ENCODE peak calls at places on chromosomes 13 and 19, in nine cellular contexts. One of them, this sample, is unnamed.

GRCh38 chr19:13681509-13681908 is 82.8 kb upstream of the MRI1 start:
- DNase-seq in foreskin fibroblast: no peak
- DNase-seq in psoas muscle: no peak
- DNase-seq in heart right ventricle: no peak
- DNase-seq in sigmoid colon: no peak
- DNase-seq in epithelial cell of esophagus: no peak
- DNase-seq in pancreas: no peak
- DNase-seq in BJ: no peak
- DNase-seq in CD8-positive, alpha-beta T cell: no peak
- DNase-seq in this sample: no peak

GRCh38 chr13:113458218-113459065 is 5.2 kb upstream of the ADPRHL1 start:
- DNase-seq in foreskin fibroblast: no peak
- DNase-seq in psoas muscle: no peak
- DNase-seq in heart right ventricle: no peak
- DNase-seq in sigmoid colon: peak
- DNase-seq in epithelial cell of esophagus: no peak
- DNase-seq in pancreas: no peak
- DNase-seq in BJ: no peak
- DNase-seq in CD8-positive, alpha-beta T cell: no peak
- DNase-seq in this sample: peak

GRCh38 chr13:98279473-98280175 is 102.6 kb upstream of the RNF113B start:
- DNase-seq in foreskin fibroblast: no peak
- DNase-seq in psoas muscle: no peak
- DNase-seq in heart right ventricle: no peak
- DNase-seq in sigmoid colon: no peak
- DNase-seq in epithelial cell of esophagus: peak
- DNase-seq in pancreas: no peak
- DNase-seq in BJ: no peak
- DNase-seq in CD8-positive, alpha-beta T cell: no peak
- DNase-seq in this sample: no peak

GRCh38 chr13:104571161-104571889 is 1505.1 kb upstream of the SLC10A2 start:
- DNase-seq in foreskin fibroblast: peak
- DNase-seq in psoas muscle: peak
- DNase-seq in heart right ventricle: no peak
- DNase-seq in sigmoid colon: peak
- DNase-seq in epithelial cell of esophagus: peak
- DNase-seq in pancreas: peak
- DNase-seq in BJ: peak
- DNase-seq in CD8-positive, alpha-beta T cell: no peak
- DNase-seq in this sample: peak

GRCh38 chr19:30167206-30167903 is 204.8 kb upstream of the ZNF536 start:
- DNase-seq in foreskin fibroblast: no peak
- DNase-seq in psoas muscle: no peak
- DNase-seq in heart right ventricle: no peak
- DNase-seq in sigmoid colon: no peak
- DNase-seq in epithelial cell of esophagus: no peak
- DNase-seq in pancreas: no peak
- DNase-seq in BJ: no peak
- DNase-seq in CD8-positive, alpha-beta T cell: no peak
- DNase-seq in this sample: no peak

GRCh38 chr19:48308695-48309586 is 16.4 kb upstream of the EMP3 start:
- DNase-seq in foreskin fibroblast: peak
- DNase-seq in psoas muscle: no peak
- DNase-seq in heart right ventricle: no peak
- DNase-seq in sigmoid colon: no peak
- DNase-seq in epithelial cell of esophagus: peak
- DNase-seq in pancreas: no peak
- DNase-seq in BJ: no peak
- DNase-seq in CD8-positive, alpha-beta T cell: no peak
- DNase-seq in this sample: no peak

GRCh38 chr13:51765142-51765515 is 38.8 kb downstream of the DHRS12 start:
- DNase-seq in foreskin fibroblast: no peak
- DNase-seq in psoas muscle: no peak
- DNase-seq in heart right ventricle: no peak
- DNase-seq in sigmoid colon: no peak
- DNase-seq in epithelial cell of esophagus: no peak
- DNase-seq in pancreas: no peak
- DNase-seq in BJ: no peak
- DNase-seq in CD8-positive, alpha-beta T cell: no peak
- DNase-seq in this sample: no peak

GRCh38 chr13:23741879-23742510 is 147.2 kb downstream of the MIPEP start:
- DNase-seq in foreskin fibroblast: no peak
- DNase-seq in psoas muscle: no peak
- DNase-seq in heart right ventricle: no peak
- DNase-seq in sigmoid colon: no peak
- DNase-seq in epithelial cell of esophagus: no peak
- DNase-seq in pancreas: no peak
- DNase-seq in BJ: no peak
- DNase-seq in CD8-positive, alpha-beta T cell: no peak
- DNase-seq in this sample: no peak

GRCh38 chr19:3285647-3286176 is 61.3 kb downstream of the CELF5 start:
- DNase-seq in foreskin fibroblast: peak
- DNase-seq in psoas muscle: no peak
- DNase-seq in heart right ventricle: no peak
- DNase-seq in sigmoid colon: no peak
- DNase-seq in epithelial cell of esophagus: no peak
- DNase-seq in pancreas: no peak
- DNase-seq in BJ: no peak
- DNase-seq in CD8-positive, alpha-beta T cell: peak
- DNase-seq in this sample: no peak

GRCh38 chr19:3283246-3283751 is 58.8 kb downstream of the CELF5 start:
- DNase-seq in foreskin fibroblast: no peak
- DNase-seq in psoas muscle: no peak
- DNase-seq in heart right ventricle: no peak
- DNase-seq in sigmoid colon: no peak
- DNase-seq in epithelial cell of esophagus: no peak
- DNase-seq in pancreas: no peak
- DNase-seq in BJ: no peak
- DNase-seq in CD8-positive, alpha-beta T cell: no peak
- DNase-seq in this sample: no peak

GRCh38 chr19:3283886-3284657 is 59.6 kb downstream of the CELF5 start:
- DNase-seq in foreskin fibroblast: no peak
- DNase-seq in psoas muscle: no peak
- DNase-seq in heart right ventricle: no peak
- DNase-seq in sigmoid colon: no peak
- DNase-seq in epithelial cell of esophagus: no peak
- DNase-seq in pancreas: no peak
- DNase-seq in BJ: no peak
- DNase-seq in CD8-positive, alpha-beta T cell: no peak
- DNase-seq in this sample: no peak

GRCh38 chr19:3282564-3282963 is 58.1 kb downstream of the CELF5 start:
- DNase-seq in foreskin fibroblast: no peak
- DNase-seq in psoas muscle: no peak
- DNase-seq in heart right ventricle: no peak
- DNase-seq in sigmoid colon: no peak
- DNase-seq in epithelial cell of esophagus: no peak
- DNase-seq in pancreas: no peak
- DNase-seq in BJ: no peak
- DNase-seq in CD8-positive, alpha-beta T cell: no peak
- DNase-seq in this sample: no peak

DNA sequence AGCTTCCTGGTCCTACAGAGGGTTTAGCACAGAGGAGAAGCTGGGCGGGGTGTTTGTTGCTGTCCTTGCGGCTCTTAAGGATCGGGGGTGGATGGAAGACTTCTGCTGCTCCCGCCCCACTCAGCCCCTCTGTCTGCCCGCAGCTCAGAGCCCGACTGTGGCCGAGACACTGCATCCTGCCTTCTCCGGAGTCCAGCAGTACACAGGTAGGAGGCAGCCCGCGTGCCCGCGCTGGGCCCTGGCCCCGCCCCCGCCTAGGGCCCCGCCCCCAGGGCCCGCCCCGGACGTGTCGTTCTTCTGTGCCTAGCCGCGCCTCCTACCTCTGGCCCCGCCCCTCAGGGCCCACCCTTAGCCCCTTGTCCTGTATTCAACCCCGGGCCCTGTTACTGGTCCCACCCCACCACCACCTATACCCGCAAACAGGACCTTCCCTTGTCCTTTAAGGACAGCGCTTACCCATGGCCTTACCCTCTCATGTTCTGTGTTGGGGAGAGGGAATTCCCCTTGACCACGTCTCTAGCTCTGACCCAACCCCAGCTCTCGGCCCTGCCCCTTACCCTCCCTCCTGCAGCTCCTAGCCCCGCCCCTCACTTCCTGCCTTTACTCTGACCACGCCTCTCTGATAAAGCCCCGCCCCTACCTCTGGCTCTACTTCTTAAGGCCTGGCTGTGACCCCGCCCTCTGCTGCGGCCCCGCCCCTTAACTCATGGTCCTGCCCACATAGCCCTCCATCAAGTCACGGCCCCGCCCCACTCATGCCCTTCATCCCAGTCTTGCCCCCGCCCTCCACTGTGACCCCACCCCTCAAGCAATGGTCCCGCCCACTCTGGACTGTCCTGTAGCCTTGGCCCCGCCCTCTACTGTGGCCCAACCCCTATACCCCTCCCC is 60.5 kb downstream of the CELF5 start:
- DNase-seq in foreskin fibroblast: peak
- DNase-seq in psoas muscle: peak
- DNase-seq in heart right ventricle: no peak
- DNase-seq in sigmoid colon: no peak
- DNase-seq in epithelial cell of esophagus: peak
- DNase-seq in pancreas: peak
- DNase-seq in BJ: no peak
- DNase-seq in CD8-positive, alpha-beta T cell: peak
- DNase-seq in this sample: peak
- H3K4me3 ChIP-seq in foreskin fibroblast: no peak
- H3K4me3 ChIP-seq in psoas muscle: peak
- H3K4me3 ChIP-seq in heart right ventricle: peak
- H3K4me3 ChIP-seq in sigmoid colon: no peak
- H3K4me3 ChIP-seq in epithelial cell of esophagus: peak
- H3K4me3 ChIP-seq in pancreas: no peak
- H3K4me3 ChIP-seq in BJ: peak
- H3K4me3 ChIP-seq in CD8-positive, alpha-beta T cell: peak
- H3K4me3 ChIP-seq in this sample: peak

GRCh38 chr19:45295873-45296272 is 26.8 kb downstream of the CKM start:
- DNase-seq in foreskin fibroblast: no peak
- DNase-seq in psoas muscle: no peak
- DNase-seq in heart right ventricle: no peak
- DNase-seq in sigmoid colon: no peak
- DNase-seq in epithelial cell of esophagus: no peak
- DNase-seq in pancreas: no peak
- DNase-seq in BJ: no peak
- DNase-seq in CD8-positive, alpha-beta T cell: no peak
- DNase-seq in this sample: no peak

GRCh38 chr19:45293682-45294081 is 29.0 kb downstream of the CKM start:
- DNase-seq in foreskin fibroblast: no peak
- DNase-seq in psoas muscle: no peak
- DNase-seq in heart right ventricle: no peak
- DNase-seq in sigmoid colon: no peak
- DNase-seq in epithelial cell of esophagus: peak
- DNase-seq in pancreas: no peak
- DNase-seq in BJ: no peak
- DNase-seq in CD8-positive, alpha-beta T cell: no peak
- DNase-seq in this sample: no peak

GRCh38 chr19:45294291-45295029 is 28.2 kb downstream of the CKM start:
- DNase-seq in foreskin fibroblast: no peak
- DNase-seq in psoas muscle: peak
- DNase-seq in heart right ventricle: peak
- DNase-seq in sigmoid colon: no peak
- DNase-seq in epithelial cell of esophagus: no peak
- DNase-seq in pancreas: peak
- DNase-seq in BJ: no peak
- DNase-seq in CD8-positive, alpha-beta T cell: no peak
- DNase-seq in this sample: no peak

GRCh38 chr19:45291834-45292233 is 30.8 kb downstream of the CKM start:
- DNase-seq in foreskin fibroblast: no peak
- DNase-seq in psoas muscle: no peak
- DNase-seq in heart right ventricle: no peak
- DNase-seq in sigmoid colon: no peak
- DNase-seq in epithelial cell of esophagus: no peak
- DNase-seq in pancreas: no peak
- DNase-seq in BJ: no peak
- DNase-seq in CD8-positive, alpha-beta T cell: no peak
- DNase-seq in this sample: no peak

GRCh38 chr19:45290381-45290931 is 32.2 kb downstream of the CKM start:
- DNase-seq in foreskin fibroblast: no peak
- DNase-seq in psoas muscle: no peak
- DNase-seq in heart right ventricle: no peak
- DNase-seq in sigmoid colon: no peak
- DNase-seq in epithelial cell of esophagus: no peak
- DNase-seq in pancreas: no peak
- DNase-seq in BJ: no peak
- DNase-seq in CD8-positive, alpha-beta T cell: no peak
- DNase-seq in this sample: no peak
- TF ChIP-seq CTCF in foreskin fibroblast: no peak
- TF ChIP-seq CTCF in psoas muscle: no peak
- TF ChIP-seq CTCF in heart right ventricle: no peak
- TF ChIP-seq CTCF in sigmoid colon: no peak
- TF ChIP-seq CTCF in epithelial cell of esophagus: no peak
- TF ChIP-seq CTCF in pancreas: no peak
- TF ChIP-seq CTCF in BJ: no peak
- TF ChIP-seq CTCF in CD8-positive, alpha-beta T cell: no peak
- TF ChIP-seq CTCF in this sample: no peak

DNA sequence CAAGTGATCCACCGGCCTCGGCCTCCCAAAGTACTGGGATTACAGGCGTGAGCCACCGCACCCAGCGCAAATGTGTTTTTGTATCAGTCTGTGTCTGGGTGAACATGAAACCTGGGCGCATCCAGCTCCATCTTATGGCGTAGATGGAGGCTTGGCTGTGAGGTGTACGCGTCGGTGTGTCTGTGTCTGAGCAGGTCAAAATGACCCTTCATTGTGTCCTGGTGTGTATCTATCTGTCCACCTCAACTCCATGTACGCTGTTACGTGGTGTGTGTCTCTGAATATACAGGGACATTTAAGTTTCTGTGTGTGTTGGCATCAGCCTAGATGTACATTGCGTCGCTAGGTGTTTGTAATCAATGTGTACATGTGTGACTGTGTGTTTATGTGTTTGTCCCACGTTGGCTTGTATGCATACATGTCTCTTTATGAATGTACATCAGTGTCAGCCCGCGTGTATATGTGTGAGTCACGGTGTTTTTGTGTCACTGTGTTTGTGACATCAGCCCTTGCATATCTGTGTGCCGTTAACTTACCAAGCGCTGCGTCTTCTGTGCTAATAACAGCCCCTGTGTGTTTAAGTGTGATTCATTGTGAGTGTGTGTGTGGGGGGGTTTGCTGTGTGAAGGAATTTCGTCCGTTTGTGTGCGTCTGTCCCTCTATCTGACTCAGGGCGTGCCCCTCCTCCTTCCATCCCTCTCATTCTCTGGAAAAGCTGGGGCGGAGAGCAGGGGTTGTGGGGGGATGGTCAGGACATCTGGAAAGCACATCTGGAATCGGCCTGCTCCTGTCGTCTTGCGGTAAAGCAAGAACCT is 6.4 kb downstream of the AXL start:
- DNase-seq in foreskin fibroblast: peak
- DNase-seq in psoas muscle: peak
- DNase-seq in heart right ventricle: no peak
- DNase-seq in sigmoid colon: peak
- DNase-seq in epithelial cell of esophagus: peak
- DNase-seq in pancreas: peak
- DNase-seq in BJ: peak
- DNase-seq in CD8-positive, alpha-beta T cell: peak
- DNase-seq in this sample: peak
- H3K4me3 ChIP-seq in foreskin fibroblast: peak
- H3K4me3 ChIP-seq in psoas muscle: peak
- H3K4me3 ChIP-seq in heart right ventricle: peak
- H3K4me3 ChIP-seq in sigmoid colon: peak
- H3K4me3 ChIP-seq in epithelial cell of esophagus: peak
- H3K4me3 ChIP-seq in pancreas: peak
- H3K4me3 ChIP-seq in BJ: peak
- H3K4me3 ChIP-seq in CD8-positive, alpha-beta T cell: no peak
- H3K4me3 ChIP-seq in this sample: peak

GRCh38 chr13:34733720-34734119 is 208.3 kb upstream of the NBEA start:
- DNase-seq in foreskin fibroblast: peak
- DNase-seq in psoas muscle: no peak
- DNase-seq in heart right ventricle: no peak
- DNase-seq in sigmoid colon: no peak
- DNase-seq in epithelial cell of esophagus: peak
- DNase-seq in pancreas: no peak
- DNase-seq in BJ: no peak
- DNase-seq in CD8-positive, alpha-beta T cell: no peak
- DNase-seq in this sample: no peak

GRCh38 chr13:34734932-34735331 is 207.1 kb upstream of the NBEA start:
- DNase-seq in foreskin fibroblast: no peak
- DNase-seq in psoas muscle: no peak
- DNase-seq in heart right ventricle: no peak
- DNase-seq in sigmoid colon: no peak
- DNase-seq in epithelial cell of esophagus: peak
- DNase-seq in pancreas: no peak
- DNase-seq in BJ: no peak
- DNase-seq in CD8-positive, alpha-beta T cell: no peak
- DNase-seq in this sample: no peak

GRCh38 chr13:34730966-34731365 is 211.1 kb upstream of the NBEA start:
- DNase-seq in foreskin fibroblast: no peak
- DNase-seq in psoas muscle: no peak
- DNase-seq in heart right ventricle: no peak
- DNase-seq in sigmoid colon: no peak
- DNase-seq in epithelial cell of esophagus: no peak
- DNase-seq in pancreas: no peak
- DNase-seq in BJ: no peak
- DNase-seq in CD8-positive, alpha-beta T cell: no peak
- DNase-seq in this sample: no peak

GRCh38 chr13:34731486-34731885 is 210.6 kb upstream of the NBEA start:
- DNase-seq in foreskin fibroblast: no peak
- DNase-seq in psoas muscle: no peak
- DNase-seq in heart right ventricle: no peak
- DNase-seq in sigmoid colon: no peak
- DNase-seq in epithelial cell of esophagus: peak
- DNase-seq in pancreas: no peak
- DNase-seq in BJ: no peak
- DNase-seq in CD8-positive, alpha-beta T cell: no peak
- DNase-seq in this sample: no peak
- TF ChIP-seq CTCF in foreskin fibroblast: no peak
- TF ChIP-seq CTCF in psoas muscle: no peak
- TF ChIP-seq CTCF in heart right ventricle: no peak
- TF ChIP-seq CTCF in sigmoid colon: no peak
- TF ChIP-seq CTCF in epithelial cell of esophagus: no peak
- TF ChIP-seq CTCF in pancreas: no peak
- TF ChIP-seq CTCF in BJ: no peak
- TF ChIP-seq CTCF in CD8-positive, alpha-beta T cell: no peak
- TF ChIP-seq CTCF in this sample: no peak

This sample was measured in brain microvascular endothelial cell.